ENCODE peak calls at places on chromosomes 12 and 14, in seven cellular contexts. W is substantia nigra; E is sigmoid colon; Z is stimulated activated CD4-positive, alpha-beta T cell treated with anti-CD3 and anti-CD28 coated beads, Interleukin-1b, Interleukin-23, amount 100 ng/mL, for 4 hours; D is left ventricle myocardium inferior; L is epithelial cell of esophagus; H is HS-27A. R is an unnamed sample.

GRCh38 chr14:77000340-77001235 is 27.9 kb downstream of the IRF2BPL start:
- DNase-seq in Z (no peak), L (no peak), E (peak), D (peak), H (no peak), W (peak), R (no peak)

GRCh38 chr12:93783827-93784226 is 106.7 kb downstream of the CRADD start:
- DNase-seq in W (no peak), L (no peak), Z (no peak), H (no peak), E (no peak), D (no peak), R (no peak)

GRCh38 chr14:39488600-39488999 is 56.4 kb upstream of the FBXO33 start:
- DNase-seq in L (no peak), H (no peak), E (no peak), W (no peak), D (no peak), Z (no peak), R (no peak)

GRCh38 chr14:33794791-33795300 is 156.0 kb downstream of the EGLN3 start:
- DNase-seq in E (no peak), D (no peak), H (no peak), W (no peak), Z (no peak), L (peak), R (no peak)

GRCh38 chr14:89342049-89342448 is 75.0 kb downstream of the FOXN3 start:
- DNase-seq in E (no peak), D (no peak), L (no peak), Z (no peak), W (no peak), H (no peak), R (no peak)

GRCh38 chr14:22221508-22221907 is 367.5 kb downstream of the DAD1 start:
- DNase-seq in H (peak), D (no peak), W (no peak), Z (no peak), L (peak), E (no peak), R (no peak)

GRCh38 chr12:116592116-116592637 is 33.0 kb downstream of the MAP1LC3B2 start:
- DNase-seq in L (no peak), D (peak), E (no peak), H (no peak), Z (no peak), W (peak), R (peak)

GRCh38 chr12:52454411-52455201 is 2.7 kb upstream of the KRT6B start:
- DNase-seq in H (no peak), D (no peak), E (no peak), W (no peak), Z (no peak), L (peak), R (no peak)

GRCh38 chr14:37889087-37889486 is 293.7 kb downstream of the TTC6 start:
- DNase-seq in E (no peak), D (peak), H (no peak), Z (no peak), W (peak), L (no peak), R (no peak)

GRCh38 chr14:76430475-76430980 is 54.6 kb downstream of the ESRRB start:
- DNase-seq in W (no peak), E (no peak), D (no peak), L (no peak), H (no peak), Z (no peak), R (no peak)

GRCh38 chr14:68705741-68706283 is 87.1 kb downstream of the ZFP36L1 start:
- DNase-seq in H (no peak), Z (no peak), W (no peak), D (no peak), L (peak), E (peak), R (no peak)

GRCh38 chr14:95722525-95723190 is 8.7 kb upstream of the TCL1A start:
- DNase-seq in L (no peak), E (no peak), H (no peak), Z (no peak), W (no peak), D (no peak), R (no peak)

GRCh38 chr12:87344699-87345098 is 684.5 kb downstream of the C12orf50 start:
- DNase-seq in L (peak), H (no peak), D (no peak), E (no peak), Z (no peak), W (no peak), R (no peak)

GRCh38 chr14:28902930-28903329 is 136.3 kb downstream of the FOXG1 start:
- DNase-seq in W (no peak), L (peak), H (no peak), E (no peak), D (no peak), Z (no peak), R (no peak)

GRCh38 chr14:90774316-90774715 is 41.9 kb downstream of the TTC7B start:
- DNase-seq in W (no peak), E (no peak), L (no peak), D (no peak), Z (no peak), H (no peak), R (no peak)

GRCh38 chr12:66664076-66664475 is 14.8 kb downstream of the GRIP1 start:
- DNase-seq in H (no peak), L (peak), E (no peak), D (no peak), Z (no peak), W (no peak), R (no peak)

GRCh38 chr12:59020541-59020940 is 100.2 kb upstream of the LRIG3 start:
- DNase-seq in L (no peak), H (no peak), Z (no peak), E (no peak), W (no peak), D (no peak), R (no peak)

GRCh38 chr12:78938341-78939084 is 73.9 kb downstream of the SYT1 start:
- DNase-seq in E (no peak), Z (no peak), L (no peak), H (no peak), W (no peak), D (no peak), R (no peak)

GRCh38 chr14:105889666-105890473 is 363.5 kb downstream of the TMEM121 start:
- DNase-seq in L (no peak), D (peak), H (no peak), W (no peak), Z (no peak), E (peak), R (peak)

GRCh38 chr12:1797011-1797901 is 23.1 kb upstream of the LRTM2 start:
- DNase-seq in E (peak), H (no peak), D (peak), W (no peak), Z (peak), L (no peak), R (peak)

GRCh38 chr12:107415066-107415465 is 270.5 kb upstream of the PWP1 start:
- DNase-seq in E (no peak), D (no peak), L (peak), Z (no peak), W (no peak), H (no peak), R (no peak)

GRCh38 chr12:105698047-105698446 is 367.6 kb downstream of the C12orf75 start:
- DNase-seq in Z (no peak), D (no peak), H (no peak), E (no peak), W (no peak), L (no peak), R (no peak)

GRCh38 chr12:113106361-113106760 is 29.2 kb downstream of the RASAL1 start:
- DNase-seq in Z (no peak), E (no peak), H (no peak), L (no peak), W (no peak), D (no peak), R (no peak)

GRCh38 chr12:48978291-48978740 is at the start of gene WNT1:
- DNase-seq in W (no peak), D (no peak), E (no peak), H (no peak), L (no peak), Z (no peak), R (no peak)

GRCh38 chr12:12818693-12819092 is 5.5 kb downstream of the DDX47 start:
- DNase-seq in W (no peak), D (no peak), H (no peak), L (no peak), E (no peak), Z (no peak), R (no peak)